ENCODE peak calls at places on chromosome 12, in five cellular contexts. L is A549, J is AG09319, C is HFFc6, Y is HepG2. U is an unnamed sample.

GRCh38 chr12:18443768-18444437 is 182.6 kb downstream of the PIK3C2G start:
- DNase-seq in L (no peak), J (no peak), C (no peak), Y (no peak), U (no peak)

GRCh38 chr12:124337628-124338027 is 42.7 kb downstream of the RFLNA start:
- DNase-seq in L (no peak), J (no peak), C (no peak), Y (no peak), U (no peak)

GRCh38 chr12:7101694-7102131 is 7.3 kb downstream of the C1RL start:
- DNase-seq in L (no peak), J (no peak), C (no peak), Y (no peak), U (no peak)

GRCh38 chr12:123076604-123077297 is 74.1 kb downstream of the PITPNM2 start:
- DNase-seq in L (no peak), J (no peak), C (no peak), Y (no peak), U (no peak)

GRCh38 chr12:94779520-94779919 is 129.2 kb upstream of the TMCC3 start:
- DNase-seq in L (no peak), J (no peak), C (no peak), Y (no peak), U (peak; percentile 53)

GRCh38 chr12:22287776-22288621 is 46.5 kb downstream of the ST8SIA1 start:
- DNase-seq in L (no peak), J (no peak), C (no peak), Y (no peak), U (peak; percentile 53)

GRCh38 chr12:55842681-55843429 is at the start of gene MMP19:
- DNase-seq in L (no peak), J (peak; percentile 46), C (peak; percentile 54), Y (peak; percentile 46), U (peak; percentile 78)

GRCh38 chr12:31482816-31483215 is 108.1 kb downstream of the DENND5B start:
- DNase-seq in L (no peak), J (no peak), C (no peak), Y (no peak), U (peak; percentile 4)

GRCh38 chr12:110733857-110734373 is 8.8 kb downstream of the PPP1CC start:
- DNase-seq in L (no peak), J (no peak), C (no peak), Y (no peak), U (no peak)

GRCh38 chr12:47814539-47815170 is 5.0 kb downstream of the HDAC7 start:
- DNase-seq in L (no peak), J (no peak), C (no peak), Y (no peak), U (no peak)

GRCh38 chr12:6554990-6555691 is 701 bp downstream of the IFFO1 start:
- DNase-seq in L (no peak), J (no peak), C (no peak), Y (no peak), U (no peak)

GRCh38 chr12:123306200-123306599 is 34.5 kb upstream of the CDK2AP1 start:
- DNase-seq in L (no peak), J (no peak), C (no peak), Y (no peak), U (no peak)

GRCh38 chr12:91769736-91770135 is 375.9 kb downstream of the BTG1 start:
- DNase-seq in L (no peak), J (no peak), C (no peak), Y (no peak), U (no peak)

GRCh38 chr12:91072931-91073330 is 15.1 kb upstream of the KERA start:
- DNase-seq in L (no peak), J (no peak), C (no peak), Y (no peak), U (no peak)

GRCh38 chr12:94150483-94151225 is 2.3 kb downstream of the PLXNC1 start:
- DNase-seq in L (no peak), J (no peak), C (no peak), Y (no peak), U (no peak)

U was measured in GM03348.